ENCODE peak calls at places on chromosomes 2 and 18, in five cellular contexts. T is H9, W is neuronal stem cell, Z is IMR-90, L is H1. M is an unnamed sample.

GRCh38 chr2:48036312-48036711 is 130.0 kb upstream of the FBXO11 start:
- DNase-seq in L (no peak), Z (no peak), W (no peak), T (no peak), M (no peak)

GRCh38 chr2:164992818-164993217 is 37.5 kb upstream of the SLC38A11 start:
- DNase-seq in L (no peak), W (peak), T (no peak), Z (peak), M (peak)

GRCh38 chr2:112153179-112153490 is 14.9 kb downstream of the FBLN7 start:
- DNase-seq in Z (no peak), L (peak), T (no peak), W (no peak), M (no peak)

GRCh38 chr2:119253114-119253702 is 29.6 kb downstream of the STEAP3 start:
- DNase-seq in W (no peak), L (no peak), Z (peak), T (no peak), M (no peak)

GRCh38 chr2:136932700-136933099 is 167.4 kb downstream of the THSD7B start:
- DNase-seq in T (peak), L (peak), Z (no peak), W (peak), M (peak)

GRCh38 chr2:119517433-119517832 is 6.8 kb downstream of the SCTR start:
- DNase-seq in T (peak), L (peak), W (peak), Z (peak), M (peak)

GRCh38 chr18:48657446-48658120 is 118.8 kb downstream of the CTIF start:
- DNase-seq in W (no peak), T (no peak), L (no peak), Z (no peak), M (no peak)

GRCh38 chr2:159083601-159084000 is 115.2 kb downstream of the TANC1 start:
- DNase-seq in W (no peak), Z (peak), T (no peak), L (no peak), M (peak)

GRCh38 chr2:1605102-1605501 is 139.2 kb downstream of the PXDN start:
- DNase-seq in W (no peak), Z (peak), T (peak), L (no peak), M (no peak)

GRCh38 chr2:173997779-173998178 is 32.6 kb upstream of the SP3 start:
- DNase-seq in W (no peak), L (no peak), Z (peak), T (no peak), M (no peak)

GRCh38 chr2:225893151-225893550 is 493.6 kb downstream of the NYAP2 start:
- DNase-seq in T (no peak), L (no peak), Z (no peak), W (no peak), M (no peak)

GRCh38 chr2:85790032-85790431 is 36.2 kb downstream of the ATOH8 start:
- DNase-seq in T (no peak), W (no peak), Z (no peak), L (no peak), M (no peak)
- H2AFZ ChIP-seq in T (no peak), W (no peak), Z (no peak), L (no peak), M (no peak)

DNA sequence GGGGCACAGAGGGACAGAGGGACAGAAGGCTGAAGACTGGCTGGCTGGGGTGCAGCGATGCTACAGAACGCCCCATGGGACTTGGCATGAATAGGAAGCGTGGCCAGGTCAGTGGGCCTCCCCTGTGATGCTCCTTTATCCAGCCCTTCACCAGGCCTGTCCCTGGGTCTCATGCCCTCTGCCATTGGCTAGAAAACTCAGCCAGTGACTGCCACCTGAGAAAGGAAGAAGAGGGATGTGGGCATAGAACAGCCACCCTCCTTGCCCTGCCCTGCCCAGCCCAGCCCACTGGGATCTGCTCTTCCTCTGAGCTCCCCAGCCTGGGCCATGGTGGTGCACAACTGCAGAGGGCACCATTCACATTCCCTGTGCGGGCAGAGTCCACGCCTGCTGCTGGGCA is 10.5 kb upstream of the LAPTM4A start:
- DNase-seq in T (no peak), L (no peak), Z (no peak), W (no peak), M (no peak)
- H4K91ac ChIP-seq in T (no peak), L (no peak), Z (peak), W (no peak), M (no peak)

DNA sequence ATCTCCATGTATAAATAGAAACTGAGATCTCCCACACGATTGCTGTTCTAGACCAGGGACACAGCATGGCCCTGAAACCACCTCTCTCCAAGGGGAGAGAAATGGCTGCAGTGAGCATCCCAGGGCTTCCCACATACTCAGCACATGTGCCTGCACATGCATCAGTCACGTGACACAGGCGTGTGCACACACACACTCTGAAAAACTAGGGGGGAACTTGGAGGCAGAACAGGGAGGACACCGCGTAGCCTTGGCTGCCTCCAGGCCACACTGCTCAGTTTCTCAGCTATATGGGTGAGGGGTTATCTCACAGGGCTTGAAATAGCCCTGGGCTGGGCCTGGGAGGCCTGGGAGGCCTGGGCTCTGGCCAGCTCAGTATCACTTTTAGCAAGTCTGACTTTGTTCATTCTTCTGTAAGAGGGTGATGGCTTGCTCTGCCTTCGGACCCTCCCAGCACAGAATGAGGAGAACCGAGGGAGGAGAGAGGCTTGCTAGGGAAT is 66.9 kb downstream of the EMX1 start:
- DNase-seq in L (no peak), Z (no peak), T (no peak), W (no peak), M (peak)
- H3K14ac ChIP-seq in L (no peak), Z (no peak), T (no peak), W (no peak), M (no peak)

DNA sequence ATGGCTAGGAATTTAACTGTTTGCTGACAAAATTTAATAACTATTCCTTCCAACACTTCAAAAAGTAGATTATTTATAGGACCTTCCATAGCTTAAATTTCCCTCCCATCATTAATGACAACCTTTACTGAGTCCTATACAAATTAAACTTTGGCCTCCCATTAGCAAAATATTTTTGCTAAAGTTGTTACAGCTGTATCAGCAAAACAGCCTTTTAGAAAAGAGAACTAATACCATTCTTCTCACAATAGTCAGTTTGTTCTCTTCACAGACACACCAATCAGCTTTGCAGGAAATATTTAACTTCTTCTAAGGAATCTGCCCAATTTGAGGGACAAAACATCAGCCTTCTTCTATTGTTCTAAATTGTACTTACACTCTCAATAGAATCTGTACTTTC is 12.0 kb upstream of the GCFC2 start:
- DNase-seq in Z (no peak), W (no peak), T (no peak), L (no peak), M (no peak)
- H2AFZ ChIP-seq in Z (no peak), W (no peak), T (no peak), L (no peak), M (no peak)

GRCh38 chr2:231710751-231711676 is 2.7 kb downstream of the PTMA start:
- DNase-seq in W (no peak), L (peak), Z (no peak), T (no peak), M (peak)

GRCh38 chr2:231709981-231710750 is 1.8 kb downstream of the PTMA start:
- DNase-seq in T (peak), W (peak), L (peak), Z (peak), M (peak)

GRCh38 chr2:231708773-231709635 is 679 bp downstream of the PTMA start:
- DNase-seq in T (no peak), Z (peak), W (no peak), L (peak), M (peak)

GRCh38 chr2:231708050-231708772 is at the start of gene PTMA:
- DNase-seq in T (peak), L (peak), W (peak), Z (peak), M (peak)

DNA sequence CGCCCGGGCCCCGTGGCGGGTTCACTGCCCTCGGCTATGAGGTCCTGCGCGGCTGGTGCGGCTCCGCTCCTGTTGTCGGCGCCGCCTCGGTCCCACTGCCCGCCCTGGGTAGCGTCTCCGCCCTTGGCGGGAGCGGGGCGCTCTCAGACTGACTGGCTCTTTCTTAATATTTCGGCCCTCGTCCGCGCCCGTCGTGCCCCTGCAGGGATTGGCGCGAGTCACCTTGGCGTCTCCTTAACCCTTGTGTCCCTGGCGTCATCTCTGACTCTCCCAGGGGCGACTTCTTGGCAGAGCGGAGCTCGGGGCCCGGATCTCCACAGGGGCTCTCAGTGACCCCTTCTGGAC is 1.3 kb downstream of the PTMA start:
- DNase-seq in T (no peak), W (no peak), Z (no peak), L (peak), M (no peak)
- H4K91ac ChIP-seq in T (no peak), W (no peak), Z (peak), L (no peak), M (peak)

GRCh38 chr18:21111351-21112139 is at the start of gene ROCK1:
- DNase-seq in Z (peak), T (peak), L (peak), W (peak), M (peak)
- H3K14ac ChIP-seq in Z (peak), T (peak), L (peak), W (peak), M (peak)

GRCh38 chr2:42086500-42086953 is 38.7 kb downstream of the PKDCC start:
- DNase-seq in T (peak), W (peak), L (peak), Z (peak), M (peak)
- H2AFZ ChIP-seq in T (peak), W (peak), L (peak), Z (peak), M (no peak)

GRCh38 chr18:50590625-50591024 is 30.7 kb downstream of the MAPK4 start:
- DNase-seq in Z (no peak), W (no peak), T (no peak), L (no peak), M (no peak)
- H4K91ac ChIP-seq in Z (no peak), W (no peak), T (no peak), L (no peak), M (no peak)

M was measured in trophoblast cell.